ENCODE peak calls at places on chromosomes 13 and 19, in four cellular contexts. One of them, this sample, is unnamed.

GRCh38 chr13:60679131-60679530 is 282.1 kb downstream of the TDRD3 start:
- DNase-seq in A172: peak
- DNase-seq in stimulated activated CD4-positive, alpha-beta T cell treated with anti-CD3 and anti-CD28 coated beads, Interleukin-4, amount 100 ng/mL, for 4 hours: no peak
- DNase-seq in mucosa of gallbladder: no peak
- DNase-seq in this sample: no peak

GRCh38 chr19:47560999-47561398 is 11.9 kb downstream of the ZNF541 start:
- DNase-seq in stimulated activated CD4-positive, alpha-beta T cell treated with anti-CD3 and anti-CD28 coated beads, Interleukin-4, amount 100 ng/mL, for 4 hours: no peak
- DNase-seq in A172: no peak
- DNase-seq in mucosa of gallbladder: no peak
- DNase-seq in this sample: no peak

GRCh38 chr19:995051-995827 is 5.0 kb upstream of the GRIN3B start:
- DNase-seq in mucosa of gallbladder: no peak
- DNase-seq in stimulated activated CD4-positive, alpha-beta T cell treated with anti-CD3 and anti-CD28 coated beads, Interleukin-4, amount 100 ng/mL, for 4 hours: no peak
- DNase-seq in A172: peak
- DNase-seq in this sample: no peak

GRCh38 chr19:53545271-53546065 is 7.5 kb downstream of the ZNF331 start:
- DNase-seq in mucosa of gallbladder: no peak
- DNase-seq in A172: peak
- DNase-seq in stimulated activated CD4-positive, alpha-beta T cell treated with anti-CD3 and anti-CD28 coated beads, Interleukin-4, amount 100 ng/mL, for 4 hours: no peak
- DNase-seq in this sample: no peak

GRCh38 chr19:53008061-53008778 is 5.5 kb upstream of the ERVV-1 start:
- DNase-seq in mucosa of gallbladder: no peak
- DNase-seq in stimulated activated CD4-positive, alpha-beta T cell treated with anti-CD3 and anti-CD28 coated beads, Interleukin-4, amount 100 ng/mL, for 4 hours: no peak
- DNase-seq in A172: no peak
- DNase-seq in this sample: no peak

GRCh38 chr19:13260883-13261653 is 110.9 kb downstream of the IER2 start:
- DNase-seq in A172: peak
- DNase-seq in mucosa of gallbladder: peak
- DNase-seq in stimulated activated CD4-positive, alpha-beta T cell treated with anti-CD3 and anti-CD28 coated beads, Interleukin-4, amount 100 ng/mL, for 4 hours: no peak
- DNase-seq in this sample: no peak

GRCh38 chr13:65336916-65337315 is 1893.2 kb downstream of the PCDH9 start:
- DNase-seq in stimulated activated CD4-positive, alpha-beta T cell treated with anti-CD3 and anti-CD28 coated beads, Interleukin-4, amount 100 ng/mL, for 4 hours: no peak
- DNase-seq in mucosa of gallbladder: no peak
- DNase-seq in A172: peak
- DNase-seq in this sample: no peak

GRCh38 chr19:49933643-49934042 is 4.3 kb upstream of the NUP62 start:
- DNase-seq in A172: no peak
- DNase-seq in mucosa of gallbladder: no peak
- DNase-seq in stimulated activated CD4-positive, alpha-beta T cell treated with anti-CD3 and anti-CD28 coated beads, Interleukin-4, amount 100 ng/mL, for 4 hours: no peak
- DNase-seq in this sample: no peak

GRCh38 chr19:13102666-13103584 is at the start of gene LYL1:
- DNase-seq in mucosa of gallbladder: peak
- DNase-seq in A172: no peak
- DNase-seq in stimulated activated CD4-positive, alpha-beta T cell treated with anti-CD3 and anti-CD28 coated beads, Interleukin-4, amount 100 ng/mL, for 4 hours: no peak
- DNase-seq in this sample: peak

GRCh38 chr19:53980553-53981407 is 10.7 kb upstream of the CACNG6 start:
- DNase-seq in stimulated activated CD4-positive, alpha-beta T cell treated with anti-CD3 and anti-CD28 coated beads, Interleukin-4, amount 100 ng/mL, for 4 hours: no peak
- DNase-seq in A172: peak
- DNase-seq in mucosa of gallbladder: no peak
- DNase-seq in this sample: no peak

GRCh38 chr13:53238241-53238640 is 209.6 kb downstream of the OLFM4 start:
- DNase-seq in stimulated activated CD4-positive, alpha-beta T cell treated with anti-CD3 and anti-CD28 coated beads, Interleukin-4, amount 100 ng/mL, for 4 hours: no peak
- DNase-seq in mucosa of gallbladder: no peak
- DNase-seq in A172: no peak
- DNase-seq in this sample: no peak

GRCh38 chr19:47353307-47353712 is 4.2 kb downstream of the DHX34 start:
- DNase-seq in mucosa of gallbladder: peak
- DNase-seq in A172: no peak
- DNase-seq in stimulated activated CD4-positive, alpha-beta T cell treated with anti-CD3 and anti-CD28 coated beads, Interleukin-4, amount 100 ng/mL, for 4 hours: no peak
- DNase-seq in this sample: no peak

GRCh38 chr13:44974056-44974798 is 15.0 kb downstream of the NUFIP1 start:
- DNase-seq in mucosa of gallbladder: peak
- DNase-seq in stimulated activated CD4-positive, alpha-beta T cell treated with anti-CD3 and anti-CD28 coated beads, Interleukin-4, amount 100 ng/mL, for 4 hours: no peak
- DNase-seq in A172: peak
- DNase-seq in this sample: no peak

This sample was measured in activated naive CD4-positive, alpha-beta T cell treated with anti-CD3 and anti-CD28 coated beads, Interleukin-2, amount 50 U/mL, for 16 hours.